ENCODE peak calls at places on chromosomes 1 and 21, in nine cellular contexts. O, E, U, V, T, I, Q, G and M are unnamed samples.

GRCh38 chr1:77047978-77048614 is 171.1 kb downstream of the PIGK start:
- DNase-seq in O (no peak), E (no peak), U (no peak), V (no peak), T (no peak), I (no peak), Q (no peak), G (peak; percentile 55), M (no peak)

GRCh38 chr1:175834597-175834996 is 91.2 kb upstream of the TNR start:
- DNase-seq in O (no peak), E (no peak), U (no peak), V (no peak), T (no peak), I (no peak), Q (no peak), G (no peak), M (no peak)

GRCh38 chr1:113860891-113861290 is 10.6 kb downstream of the PTPN22 start:
- DNase-seq in O (peak; percentile 44), E (no peak), U (no peak), V (no peak), T (peak; percentile 80), I (no peak), Q (no peak), G (no peak), M (no peak)

GRCh38 chr21:25133939-25134338 is 473.3 kb downstream of the MRPL39 start:
- DNase-seq in O (peak; percentile 14), E (no peak), U (no peak), V (no peak), T (peak; percentile 57), I (no peak), Q (no peak), G (no peak), M (no peak)

GRCh38 chr1:179017383-179018326 is 8.0 kb upstream of the FAM20B start:
- DNase-seq in O (peak; percentile 45), E (no peak), U (peak; percentile 43), V (no peak), T (no peak), I (no peak), Q (peak; percentile 17), G (no peak), M (no peak)

GRCh38 chr1:243667591-243667990 is 182.5 kb downstream of the AKT3 start:
- DNase-seq in O (no peak), E (no peak), U (no peak), V (peak; percentile 9), T (no peak), I (no peak), Q (no peak), G (no peak), M (no peak)

GRCh38 chr1:53739109-53739681 is at the start of gene GLIS1:
- DNase-seq in O (peak; percentile 91), E (peak; percentile 87), U (peak; percentile 69), V (peak; percentile 99), T (peak; percentile 82), I (peak; percentile 91), Q (peak; percentile 82), G (peak; percentile 39), M (no peak)

GRCh38 chr1:198283222-198283621 is 126.4 kb downstream of the NEK7 start:
- DNase-seq in O (no peak), E (no peak), U (no peak), V (no peak), T (peak; percentile 57), I (no peak), Q (no peak), G (no peak), M (no peak)

GRCh38 chr1:206935491-206936067 is 10.7 kb downstream of the PIGR start:
- DNase-seq in O (peak; percentile 62), E (no peak), U (peak; percentile 69), V (peak; percentile 53), T (peak; percentile 7), I (peak; percentile 70), Q (no peak), G (no peak), M (peak; percentile 56)

GRCh38 chr1:56586502-56586901 is 7.1 kb upstream of the PLPP3 start:
- DNase-seq in O (no peak), E (no peak), U (peak; percentile 55), V (no peak), T (no peak), I (no peak), Q (no peak), G (no peak), M (no peak)

GRCh38 chr1:150979007-150979722 is 2.9 kb upstream of the ANXA9 start:
- DNase-seq in O (peak; percentile 99), E (peak; percentile 90), U (peak; percentile 82), V (peak; percentile 92), T (peak; percentile 85), I (peak; percentile 93), Q (peak; percentile 93), G (peak; percentile 62), M (peak; percentile 85)

GRCh38 chr1:192158181-192158580 is at the start of gene RGS18:
- DNase-seq in O (no peak), E (no peak), U (no peak), V (peak; percentile 5), T (peak; percentile 84), I (no peak), Q (no peak), G (peak; percentile 78), M (peak; percentile 71)

GRCh38 chr1:210259496-210259895 is 26.9 kb downstream of the SERTAD4 start:
- DNase-seq in O (no peak), E (no peak), U (no peak), V (no peak), T (peak; percentile 30), I (no peak), Q (no peak), G (no peak), M (no peak)

GRCh38 chr1:100736766-100737165 is 17.2 kb downstream of the VCAM1 start:
- DNase-seq in O (peak; percentile 56), E (no peak), U (no peak), V (no peak), T (peak; percentile 83), I (no peak), Q (no peak), G (no peak), M (no peak)

GRCh38 chr1:53946252-53947171 is at the start of gene LRRC42:
- DNase-seq in O (no peak), E (no peak), U (no peak), V (peak; percentile 98), T (no peak), I (no peak), Q (no peak), G (peak; percentile 68), M (no peak)

DNA sequence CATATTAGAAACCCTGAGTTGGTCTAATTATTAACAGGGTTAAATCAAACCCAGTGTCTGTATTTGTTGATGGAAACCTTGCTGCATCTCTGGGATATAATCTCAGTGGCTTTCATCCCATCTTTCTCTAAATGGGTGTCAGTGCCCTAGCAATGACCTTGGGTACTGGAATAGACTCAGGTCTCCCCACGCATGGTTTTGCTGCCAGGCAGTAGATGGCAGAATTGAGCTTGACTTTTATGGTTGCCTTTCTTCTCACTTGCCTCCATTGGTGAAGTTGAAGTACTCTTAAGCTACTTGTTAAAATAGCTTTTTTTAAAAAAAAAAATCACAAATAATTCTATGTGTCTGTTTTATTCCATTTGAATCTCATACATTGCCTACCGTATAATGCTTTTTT is 81.8 kb upstream of the HMCN1 start:
- DNase-seq in O (peak; percentile 13), E (no peak), U (peak; percentile 20), V (no peak), T (no peak), I (no peak), Q (no peak), G (no peak), M (no peak)
- TF ChIP-seq CTCF in O (peak; percentile 49), E (no peak), U (peak; percentile 42), V (no peak), T (no peak), I (no peak), Q (no peak), G (peak; percentile 29), M (peak; percentile 28)

DNA sequence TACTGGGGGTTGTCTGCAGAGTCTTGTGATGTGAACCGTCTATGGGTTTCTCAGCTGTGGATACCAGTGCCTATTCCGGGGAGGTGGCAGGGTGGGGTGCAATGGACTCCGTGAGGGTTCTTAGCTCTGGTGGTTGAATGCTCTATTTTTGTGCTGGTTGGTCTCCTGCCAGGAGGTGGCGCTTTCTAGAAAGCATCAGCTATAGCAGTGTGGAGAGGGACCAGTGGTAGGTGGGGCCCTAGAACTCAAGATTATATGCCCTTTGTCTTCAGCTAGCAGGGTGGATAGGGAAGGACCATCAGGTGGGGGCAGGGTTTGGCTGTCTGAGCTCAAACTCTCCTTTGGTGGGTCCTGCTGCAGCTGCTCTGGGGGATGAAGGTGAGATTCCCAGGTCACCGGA is 127.3 kb upstream of the PLD5 start:
- DNase-seq in O (peak; percentile 59), E (no peak), U (peak; percentile 4), V (no peak), T (no peak), I (peak; percentile 45), Q (no peak), G (no peak), M (no peak)
- TF ChIP-seq CTCF in O (peak; percentile 61), E (peak; percentile 56), U (peak; percentile 48), V (peak; percentile 9), T (no peak), I (no peak), Q (no peak), G (peak; percentile 14), M (no peak)

GRCh38 chr1:116415699-116416533 is 42.9 kb downstream of the ATP1A1 start:
- DNase-seq in O (no peak), E (no peak), U (peak; percentile 86), V (no peak), T (peak; percentile 18), I (no peak), Q (no peak), G (no peak), M (no peak)
- TF ChIP-seq CTCF in O (no peak), E (no peak), U (peak; percentile 30), V (no peak), T (no peak), I (no peak), Q (no peak), G (no peak), M (no peak)

GRCh38 chr1:89627596-89627962 is 5.3 kb upstream of the LRRC8C start:
- DNase-seq in O (no peak), E (no peak), U (peak; percentile 34), V (no peak), T (no peak), I (no peak), Q (no peak), G (no peak), M (no peak)

GRCh38 chr1:89624715-89625323 is 8.1 kb upstream of the LRRC8C start:
- DNase-seq in O (no peak), E (no peak), U (no peak), V (no peak), T (no peak), I (no peak), Q (no peak), G (no peak), M (no peak)

GRCh38 chr1:89624314-89624713 is 8.6 kb upstream of the LRRC8C start:
- DNase-seq in O (no peak), E (no peak), U (no peak), V (no peak), T (no peak), I (no peak), Q (no peak), G (no peak), M (no peak)

GRCh38 chr1:89620664-89621063 is 12.3 kb upstream of the LRRC8C start:
- DNase-seq in O (no peak), E (no peak), U (no peak), V (no peak), T (no peak), I (no peak), Q (no peak), G (no peak), M (no peak)

GRCh38 chr1:89622895-89623294 is 10.0 kb upstream of the LRRC8C start:
- DNase-seq in O (no peak), E (no peak), U (no peak), V (no peak), T (peak; percentile 38), I (no peak), Q (no peak), G (no peak), M (no peak)
- TF ChIP-seq CTCF in O (peak; percentile 28), E (no peak), U (peak; percentile 33), V (no peak), T (peak; percentile 31), I (no peak), Q (no peak), G (no peak), M (no peak)